ENCODE peak calls at places on chromosomes 2 and 18, in six cellular contexts. T is IMR-90, L is A549, Q is tibial nerve, I is ovary, C is HCT116. O is an unnamed sample. For H3K4me1, the result is how much of the 10 kb centered on the place peaks cover.

GRCh38 chr2:12709207-12709522 is 7.6 kb upstream of the TRIB2 start:
- DNase-seq in T (no peak), L (no peak), Q (no peak), I (no peak), C (no peak), O (no peak)

GRCh38 chr2:186910996-186911395 is 62.0 kb upstream of the ZSWIM2 start:
- DNase-seq in T (no peak), L (no peak), Q (no peak), I (no peak), C (no peak), O (no peak)

GRCh38 chr2:119315241-119315925 is 51.3 kb downstream of the C2orf76 start:
- DNase-seq in T (no peak), L (no peak), Q (no peak), I (no peak), C (no peak), O (no peak)

GRCh38 chr2:23404426-23404825 is 19.4 kb downstream of the KLHL29 start:
- DNase-seq in T (peak), L (peak), Q (no peak), I (peak), C (no peak), O (peak)

GRCh38 chr2:120737802-120738516 is 2.3 kb downstream of the GLI2 start:
- DNase-seq in T (no peak), L (no peak), Q (no peak), I (no peak), C (no peak), O (no peak)

GRCh38 chr2:45852450-45853150 is 201.1 kb downstream of the PRKCE start:
- DNase-seq in T (no peak), L (no peak), Q (no peak), I (no peak), C (no peak), O (no peak)

GRCh38 chr2:16406929-16407328 is 258.7 kb downstream of the CYRIA start:
- DNase-seq in T (no peak), L (no peak), Q (no peak), I (no peak), C (no peak), O (no peak)

GRCh38 chr18:33404244-33404873 is 36.2 kb downstream of the CCDC178 start:
- DNase-seq in T (no peak), L (no peak), Q (no peak), I (no peak), C (no peak), O (no peak)

GRCh38 chr18:22363867-22364463 is 53.8 kb downstream of the CTAGE1 start:
- DNase-seq in T (peak), L (no peak), Q (no peak), I (no peak), C (no peak), O (no peak)

GRCh38 chr2:117396161-117396560 is 418.3 kb upstream of the DDX18 start:
- DNase-seq in T (no peak), L (no peak), Q (no peak), I (no peak), C (no peak), O (no peak)

GRCh38 chr2:58571181-58571852 is 330.2 kb upstream of the FANCL start:
- DNase-seq in T (peak), L (peak), Q (peak), I (no peak), C (peak), O (no peak)

GRCh38 chr2:74096061-74096460 is 51.7 kb downstream of the BOLA3 start:
- DNase-seq in T (no peak), L (no peak), Q (no peak), I (no peak), C (no peak), O (no peak)

GRCh38 chr2:12303181-12304030 is 413.3 kb upstream of the TRIB2 start:
- DNase-seq in T (peak), L (no peak), Q (no peak), I (no peak), C (no peak), O (no peak)

GRCh38 chr18:25399554-25399953 is 47.6 kb upstream of the ZNF521 start:
- DNase-seq in T (peak), L (no peak), Q (no peak), I (no peak), C (no peak), O (no peak)

GRCh38 chr18:29154758-29155725 is 978.1 kb upstream of the CDH2 start:
- DNase-seq in T (peak), L (no peak), Q (no peak), I (no peak), C (peak), O (no peak)

GRCh38 chr18:58303363-58303762 is 259.3 kb downstream of the NEDD4L start:
- DNase-seq in T (no peak), L (no peak), Q (no peak), I (no peak), C (no peak), O (no peak)

GRCh38 chr18:60508108-60508507 is 135.5 kb upstream of the MC4R start:
- DNase-seq in T (no peak), L (no peak), Q (no peak), I (no peak), C (no peak), O (no peak)

GRCh38 chr2:655626-656025 is 21.6 kb downstream of the TMEM18 start:
- DNase-seq in T (peak), L (no peak), Q (no peak), I (no peak), C (no peak), O (no peak)

GRCh38 chr18:59042477-59042842 is 97.2 kb upstream of the SEC11C start:
- DNase-seq in T (no peak), L (no peak), Q (no peak), I (no peak), C (no peak), O (no peak)

GRCh38 chr2:3738454-3738853 is 35.1 kb downstream of the DCDC2C start:
- DNase-seq in T (peak), L (peak), Q (no peak), I (no peak), C (peak), O (no peak)

GRCh38 chr18:74110983-74111382 is 36.7 kb downstream of the FBXO15 start:
- DNase-seq in T (no peak), L (no peak), Q (no peak), I (no peak), C (no peak), O (no peak)

GRCh38 chr18:65082907-65083306 is 667.9 kb upstream of the CDH7 start:
- DNase-seq in T (no peak), L (no peak), Q (no peak), I (no peak), C (no peak), O (no peak)

GRCh38 chr18:14925281-14925709 is 177.3 kb downstream of the ANKRD30B start:
- DNase-seq in T (no peak), L (no peak), Q (no peak), I (no peak), C (no peak), O (no peak)

GRCh38 chr18:45337477-45337876 is 277.8 kb upstream of the SLC14A2 start:
- DNase-seq in T (no peak), L (no peak), Q (no peak), I (no peak), C (no peak), O (no peak)

GRCh38 chr18:44841221-44841620 is 160.5 kb downstream of the SETBP1 start:
- DNase-seq in T (no peak), L (no peak), Q (no peak), I (no peak), C (no peak), O (no peak)

GRCh38 chr18:28040216-28040615 is 136.7 kb downstream of the CDH2 start:
- DNase-seq in T (no peak), L (no peak), Q (no peak), I (no peak), C (no peak), O (no peak)

GRCh38 chr18:28039078-28039477 is 137.9 kb downstream of the CDH2 start:
- DNase-seq in T (peak), L (no peak), Q (no peak), I (no peak), C (no peak), O (no peak)

GRCh38 chr18:28040720-28041119 is 136.2 kb downstream of the CDH2 start:
- DNase-seq in T (peak), L (no peak), Q (no peak), I (no peak), C (no peak), O (no peak)

GRCh38 chr18:28034567-28034966 is 142.4 kb downstream of the CDH2 start:
- DNase-seq in T (no peak), L (no peak), Q (no peak), I (no peak), C (no peak), O (no peak)

GRCh38 chr18:28036481-28036880 is 140.4 kb downstream of the CDH2 start:
- DNase-seq in T (no peak), L (no peak), Q (no peak), I (no peak), C (no peak), O (no peak)
- H3K4me3 ChIP-seq in T (no peak), L (no peak), Q (no peak), I (no peak), C (no peak), O (no peak)

GRCh38 chr2:9777081-9777480 is 66.2 kb upstream of the TAF1B start:
- DNase-seq in T (no peak), L (no peak), Q (no peak), I (no peak), C (no peak), O (no peak)
- H3K4me1 ChIP-seq in T (under half), L (under half), Q (under half), I (under half), C (under half), O (under half)

GRCh38 chr2:9574314-9574713 is 18.7 kb upstream of the ADAM17 start:
- DNase-seq in T (no peak), L (no peak), Q (no peak), I (no peak), C (no peak), O (no peak)
- TF ChIP-seq POLR2A in T (no peak), L (no peak), Q (no peak), I (no peak), C (no peak), O (no peak)

DNA sequence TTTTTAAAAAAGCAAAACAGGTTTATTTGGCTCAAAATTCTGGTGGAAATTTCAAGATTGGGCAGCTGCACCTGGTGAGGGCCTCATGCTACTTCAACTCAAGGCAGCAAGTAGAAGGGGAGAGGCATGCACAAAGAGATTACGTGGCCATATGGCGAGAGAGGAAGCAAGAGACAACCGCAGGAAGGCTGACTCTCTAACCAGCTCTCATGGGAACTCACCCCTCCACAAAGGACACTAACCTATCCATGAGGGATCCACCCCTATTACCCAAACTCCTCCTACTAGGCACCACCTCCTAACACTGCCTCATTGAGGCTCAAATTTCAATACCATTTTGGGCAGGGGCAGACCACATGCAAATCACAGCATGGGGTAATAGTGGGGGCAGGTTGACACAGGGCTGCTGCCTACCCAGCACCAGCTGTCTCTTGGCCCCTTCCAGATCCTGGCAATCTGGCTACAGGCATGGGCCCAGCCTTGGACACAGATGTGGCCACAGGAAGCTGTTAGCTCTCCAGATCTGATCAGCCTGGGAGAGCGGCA is 2.0 kb upstream of the CAPN10 start:
- DNase-seq in T (no peak), L (no peak), Q (no peak), I (no peak), C (no peak), O (no peak)
- H3K4me3 ChIP-seq in T (no peak), L (peak), Q (peak), I (no peak), C (peak), O (no peak)

DNA sequence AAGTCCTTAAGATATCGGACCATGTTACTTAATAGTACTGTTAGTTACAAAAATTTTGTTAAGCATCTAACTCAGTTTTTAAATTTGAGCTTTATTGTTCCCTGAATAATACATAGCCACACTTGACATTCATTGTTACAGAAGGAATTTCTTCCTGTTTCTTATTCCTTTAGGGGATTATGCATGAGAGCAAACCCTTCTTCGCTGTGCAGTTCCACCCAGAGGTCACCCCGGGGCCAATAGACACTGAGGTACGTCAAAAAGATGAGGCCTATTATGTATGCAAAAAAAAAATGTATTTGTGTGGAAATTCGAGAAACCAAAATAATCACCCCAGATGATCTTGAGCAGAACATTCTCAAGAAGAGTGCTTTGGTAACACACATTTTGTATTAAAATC is 36.3 kb downstream of the CPS1 start:
- DNase-seq in T (no peak), L (no peak), Q (no peak), I (no peak), C (no peak), O (no peak)
- H3K4me1 ChIP-seq in T (under half), L (under half), Q (under half), I (under half), C (under half), O (under half)

GRCh38 chr2:156538083-156538504 is 101.9 kb downstream of the GPD2 start:
- DNase-seq in T (peak), L (no peak), Q (no peak), I (no peak), C (no peak), O (no peak)
- TF ChIP-seq POLR2A in T (no peak), L (no peak), Q (no peak), I (no peak), C (no peak), O (no peak)

GRCh38 chr2:98607104-98607503 is 1.2 kb downstream of the COA5 start:
- DNase-seq in T (no peak), L (no peak), Q (no peak), I (no peak), C (no peak), O (no peak)
- H3K4me3 ChIP-seq in T (peak), L (peak), Q (peak), I (peak), C (peak), O (no peak)

DNA sequence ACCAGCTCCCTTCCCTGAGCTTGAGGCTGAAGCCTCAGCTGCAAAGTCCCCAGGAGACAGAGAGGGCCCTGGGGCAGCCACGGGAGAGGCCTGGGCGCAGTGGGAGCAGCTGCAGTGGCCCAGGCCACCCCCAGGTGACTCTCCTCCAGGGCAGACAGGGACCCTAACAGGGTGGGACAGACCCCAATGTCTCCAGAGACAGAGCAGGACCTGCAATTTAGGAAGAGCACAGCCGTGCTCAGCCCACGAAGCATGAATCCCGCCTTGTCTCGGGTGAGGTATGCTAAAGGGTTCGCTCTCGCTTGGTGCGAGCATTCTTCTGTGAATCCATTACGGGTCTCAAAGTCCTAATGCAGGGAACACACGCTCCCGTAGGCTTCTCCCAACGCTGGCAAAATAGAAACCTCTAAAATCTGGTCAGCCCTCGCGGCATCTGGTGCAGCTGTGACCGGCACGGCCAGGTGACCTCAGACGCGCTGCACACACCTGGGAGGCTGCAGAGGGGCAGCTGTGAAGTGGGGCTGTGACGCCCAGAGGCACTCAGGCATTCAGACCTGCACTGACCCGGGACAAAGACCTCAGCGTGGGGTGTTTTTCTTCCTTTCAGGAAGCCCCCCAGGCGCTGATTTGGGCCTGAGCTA is 12.6 kb downstream of the MBP start:
- DNase-seq in T (no peak), L (no peak), Q (no peak), I (no peak), C (no peak), O (peak)
- H3K4me1 ChIP-seq in T (under half), L (under half), Q (under half), I (under half), C (under half), O (under half)